ENCODE peak calls at places on chromosome 5, in ten cellular contexts. B is GM23248; E is tibial artery; U is stimulated activated naive B cell treated with anti-CD40 and anti-IgM and Interleukin-4, amounts not matched to agents 10 μg/mL and 1 μg/mL and 100 μg/mL, for 72 hours; H is activated CD4-positive, alpha-beta T cell treated with anti-CD3 and anti-CD28 coated beads, Interleukin-2, amount 50 U/mL, for 4 hours; P is astrocyte of the spinal cord; C is NCI-H146; D is GM04504; T is kidney glomerular epithelial cell; W is upper lobe of right lung. O is an unnamed sample.

GRCh38 chr5:113170707-113171106 is 194.1 kb downstream of the DCP2 start:
- DNase-seq in B (no peak), E (no peak), U (no peak), H (no peak), P (no peak), C (no peak), D (no peak), T (no peak), W (no peak), O (no peak)

GRCh38 chr5:145632701-145633100 is 202.4 kb downstream of the PRELID2 start:
- DNase-seq in B (no peak), E (no peak), U (no peak), H (no peak), P (no peak), C (no peak), D (no peak), T (no peak), W (no peak), O (no peak)

GRCh38 chr5:14678773-14679334 is 14.3 kb downstream of the OTULIN start:
- DNase-seq in B (no peak), E (peak), U (peak), H (no peak), P (no peak), C (no peak), D (no peak), T (no peak), W (no peak), O (no peak)

GRCh38 chr5:45385321-45386058 is 310.7 kb downstream of the HCN1 start:
- DNase-seq in B (no peak), E (no peak), U (no peak), H (no peak), P (peak), C (no peak), D (peak), T (no peak), W (no peak), O (no peak)

GRCh38 chr5:127833999-127834953 is 131.1 kb downstream of the CCDC192 start:
- DNase-seq in B (peak), E (no peak), U (no peak), H (no peak), P (no peak), C (peak), D (peak), T (peak), W (no peak), O (no peak)

GRCh38 chr5:168747987-168748777 is 169.0 kb upstream of the PANK3 start:
- DNase-seq in B (peak), E (peak), U (peak), H (no peak), P (no peak), C (peak), D (no peak), T (peak), W (no peak), O (peak)

GRCh38 chr5:165617491-165617890 is 2112.1 kb downstream of the MAT2B start:
- DNase-seq in B (no peak), E (no peak), U (no peak), H (no peak), P (peak), C (no peak), D (no peak), T (no peak), W (no peak), O (no peak)

GRCh38 chr5:159215886-159216285 is 6.5 kb upstream of the RNF145 start:
- DNase-seq in B (no peak), E (no peak), U (no peak), H (no peak), P (no peak), C (no peak), D (no peak), T (no peak), W (no peak), O (no peak)

GRCh38 chr5:53469946-53470687 is 10.3 kb upstream of the FST start:
- DNase-seq in B (no peak), E (no peak), U (no peak), H (no peak), P (peak), C (no peak), D (no peak), T (peak), W (no peak), O (no peak)

GRCh38 chr5:150946351-150946905 is 41.6 kb upstream of the ZNF300 start:
- DNase-seq in B (peak), E (peak), U (no peak), H (no peak), P (peak), C (peak), D (peak), T (peak), W (peak), O (no peak)

GRCh38 chr5:149441986-149442385 is 62.9 kb upstream of the IL17B start:
- DNase-seq in B (no peak), E (no peak), U (no peak), H (no peak), P (no peak), C (no peak), D (no peak), T (no peak), W (no peak), O (no peak)

GRCh38 chr5:132055441-132055807 is 5.0 kb upstream of the IL3 start:
- DNase-seq in B (no peak), E (no peak), U (no peak), H (no peak), P (no peak), C (peak), D (no peak), T (no peak), W (no peak), O (no peak)

GRCh38 chr5:146523698-146524097 is 7.7 kb upstream of the GPR151 start:
- DNase-seq in B (no peak), E (no peak), U (no peak), H (no peak), P (no peak), C (no peak), D (no peak), T (no peak), W (no peak), O (no peak)

GRCh38 chr5:150583541-150584225 is 56.8 kb upstream of the SYNPO start:
- DNase-seq in B (no peak), E (peak), U (no peak), H (no peak), P (no peak), C (no peak), D (no peak), T (no peak), W (peak), O (no peak)

GRCh38 chr5:65037845-65038815 is 269.4 kb downstream of the CWC27 start:
- DNase-seq in B (peak), E (no peak), U (no peak), H (no peak), P (no peak), C (peak), D (no peak), T (no peak), W (no peak), O (no peak)

GRCh38 chr5:27387535-27388073 is 349.2 kb upstream of the CDH9 start:
- DNase-seq in B (no peak), E (no peak), U (no peak), H (no peak), P (no peak), C (no peak), D (no peak), T (no peak), W (no peak), O (no peak)

GRCh38 chr5:149732500-149733128 is 2.5 kb downstream of the PPARGC1B start:
- DNase-seq in B (peak), E (no peak), U (no peak), H (no peak), P (peak), C (no peak), D (no peak), T (peak), W (peak), O (no peak)

GRCh38 chr5:112312295-112312694 is 106.8 kb downstream of the EPB41L4A start:
- DNase-seq in B (no peak), E (no peak), U (no peak), H (no peak), P (no peak), C (no peak), D (no peak), T (no peak), W (no peak), O (no peak)

GRCh38 chr5:178292826-178293205 is 60.2 kb upstream of the PHYKPL start:
- DNase-seq in B (no peak), E (peak), U (no peak), H (no peak), P (no peak), C (no peak), D (no peak), T (no peak), W (no peak), O (no peak)

GRCh38 chr5:123122273-123122672 is 33.2 kb downstream of the PRDM6 start:
- DNase-seq in B (no peak), E (no peak), U (no peak), H (no peak), P (no peak), C (no peak), D (no peak), T (no peak), W (no peak), O (no peak)

GRCh38 chr5:56686337-56687198 is 128.8 kb upstream of the MAP3K1 start:
- DNase-seq in B (no peak), E (no peak), U (no peak), H (no peak), P (no peak), C (no peak), D (no peak), T (no peak), W (no peak), O (peak)

GRCh38 chr5:114822885-114823284 is 346.8 kb downstream of the TRIM36 start:
- DNase-seq in B (peak), E (no peak), U (no peak), H (no peak), P (no peak), C (no peak), D (no peak), T (no peak), W (no peak), O (no peak)

GRCh38 chr5:59799668-59800374 is 93.7 kb downstream of the PDE4D start:
- DNase-seq in B (peak), E (no peak), U (no peak), H (no peak), P (peak), C (peak), D (no peak), T (peak), W (no peak), O (no peak)

GRCh38 chr5:141747152-141747640 is 65.2 kb upstream of the ARAP3 start:
- DNase-seq in B (peak), E (peak), U (peak), H (no peak), P (peak), C (peak), D (peak), T (peak), W (peak), O (peak)

GRCh38 chr5:143120460-143121134 is 282.9 kb downstream of the NR3C1 start:
- DNase-seq in B (no peak), E (no peak), U (no peak), H (no peak), P (no peak), C (no peak), D (no peak), T (no peak), W (no peak), O (no peak)

GRCh38 chr5:115816226-115817042 is at the start of gene CDO1:
- DNase-seq in B (peak), E (peak), U (no peak), H (no peak), P (peak), C (peak), D (no peak), T (peak), W (peak), O (no peak)

GRCh38 chr5:32098291-32098690 is 75.8 kb downstream of the GOLPH3 start:
- DNase-seq in B (no peak), E (no peak), U (no peak), H (no peak), P (no peak), C (no peak), D (no peak), T (no peak), W (no peak), O (no peak)

GRCh38 chr5:92644271-92644886 is 936.6 kb downstream of the NR2F1-AS1 start:
- DNase-seq in B (no peak), E (no peak), U (no peak), H (no peak), P (no peak), C (peak), D (no peak), T (no peak), W (no peak), O (no peak)

GRCh38 chr5:15621094-15621493 is 121.1 kb downstream of the FBXL7 start:
- DNase-seq in B (peak), E (no peak), U (no peak), H (no peak), P (peak), C (no peak), D (peak), T (no peak), W (no peak), O (no peak)

GRCh38 chr5:176446884-176447537 is 1.2 kb upstream of the FAF2 start:
- DNase-seq in B (peak), E (peak), U (no peak), H (no peak), P (peak), C (no peak), D (no peak), T (no peak), W (no peak), O (no peak)

GRCh38 chr5:123855630-123856029 is 343.7 kb downstream of the CSNK1G3 start:
- DNase-seq in B (no peak), E (no peak), U (no peak), H (no peak), P (peak), C (no peak), D (no peak), T (peak), W (no peak), O (no peak)

GRCh38 chr5:177098103-177098771 is 11.5 kb downstream of the FGFR4 start:
- DNase-seq in B (peak), E (no peak), U (no peak), H (no peak), P (peak), C (no peak), D (no peak), T (no peak), W (no peak), O (no peak)